ENCODE peak calls at places on chromosomes 13 and 19, in nine cellular contexts. T, E, P, R, B, U, H, I and K are unnamed samples.

GRCh38 chr13:93878675-93879074 is 600.8 kb downstream of the DCT start:
- DNase-seq in R (no peak), H (no peak), P (no peak), U (no peak), B (no peak), I (no peak), T (no peak), E (no peak), K (no peak)

GRCh38 chr13:41492432-41493267 is 35.3 kb downstream of the RGCC start:
- DNase-seq in T (peak; percentile 18), I (no peak), E (no peak), U (no peak), P (no peak), B (peak; percentile 22), H (no peak), R (no peak), K (no peak)

GRCh38 chr19:18057557-18057956 is 29.2 kb downstream of the IL12RB1 start:
- DNase-seq in I (no peak), T (no peak), P (no peak), R (no peak), U (no peak), B (no peak), E (peak; percentile 48), H (no peak), K (no peak)

GRCh38 chr13:102907016-102907756 is 61.4 kb downstream of the ERCC5 start:
- DNase-seq in B (no peak), U (no peak), E (no peak), P (peak; percentile 28), R (no peak), T (no peak), H (no peak), I (no peak), K (no peak)

GRCh38 chr13:113978741-113979481 is 5.0 kb upstream of the C13orf46 start:
- DNase-seq in I (no peak), H (peak; percentile 31), U (no peak), E (no peak), T (no peak), R (no peak), B (no peak), P (no peak), K (no peak)

GRCh38 chr19:39926170-39926755 is 8.2 kb downstream of the FCGBP start:
- DNase-seq in T (no peak), P (no peak), H (no peak), B (no peak), I (no peak), E (no peak), U (no peak), R (no peak), K (no peak)

GRCh38 chr13:71210861-71211260 is 656.1 kb downstream of the DACH1 start:
- DNase-seq in I (peak; percentile 18), P (no peak), E (no peak), R (no peak), B (no peak), T (no peak), H (no peak), U (no peak), K (no peak)

GRCh38 chr13:21625366-21625765 is 21.4 kb upstream of the MICU2 start:
- DNase-seq in I (peak; percentile 82), T (peak; percentile 65), B (no peak), E (no peak), R (no peak), P (peak; percentile 24), H (peak; percentile 11), U (peak; percentile 18), K (no peak)

GRCh38 chr19:3115916-3116602 is 19.8 kb upstream of the GNA15 start:
- DNase-seq in U (no peak), T (no peak), P (peak; percentile 24), R (no peak), I (no peak), B (no peak), E (no peak), H (no peak), K (no peak)

GRCh38 chr19:492091-492531 is 4.2 kb upstream of the MADCAM1 start:
- DNase-seq in R (no peak), I (no peak), E (no peak), H (no peak), P (no peak), B (no peak), U (no peak), T (no peak), K (no peak)

GRCh38 chr13:49183672-49184315 is 36.3 kb upstream of the MLNR start:
- DNase-seq in R (no peak), P (no peak), B (no peak), T (no peak), H (no peak), E (no peak), U (no peak), I (no peak), K (no peak)

GRCh38 chr19:37977992-37978391 is 71.0 kb downstream of the SIPA1L3 start:
- DNase-seq in H (no peak), U (peak; percentile 94), B (no peak), P (peak; percentile 93), E (peak; percentile 15), T (no peak), R (no peak), I (no peak), K (no peak)

GRCh38 chr19:47310819-47311218 is 1.2 kb downstream of the C5AR1 start:
- DNase-seq in R (no peak), T (no peak), U (no peak), I (peak; percentile 12), E (no peak), H (no peak), P (peak; percentile 46), B (no peak), K (peak; percentile 53)